ENCODE peak calls at places on chromosome 17, in ten cellular contexts. J is neural crest cell, C is HFFc6, P is fibroblast of lung, B is AG04450, G is endothelial cell of umbilical vein, I is AG10803, A is OCI-LY7, W is mammary epithelial cell, U is GM13977. V is an unnamed sample.
A peak's percentile ranks its signal among the peaks of the same experiment; 100 is the strongest.

GRCh38 chr17:62629556-62630364 is 2.3 kb downstream of the MRC2 start:
- DNase-seq in G (no peak), W (no peak), P (no peak), U (no peak), J (no peak), A (no peak), B (no peak), C (no peak), I (peak; percentile 26), V (no peak)

GRCh38 chr17:27494192-27495091 is 38.2 kb downstream of the KSR1 start:
- DNase-seq in P (peak; percentile 57), J (no peak), C (no peak), B (no peak), U (no peak), W (peak; percentile 51), G (peak; percentile 30), A (no peak), I (peak; percentile 83), V (no peak)

GRCh38 chr17:81254955-81255717 is 16.0 kb downstream of the NDUFAF8 start:
- DNase-seq in I (peak; percentile 74), C (peak; percentile 77), J (peak; percentile 63), B (peak; percentile 54), W (no peak), P (peak; percentile 77), G (peak; percentile 64), U (no peak), A (no peak), V (no peak)

GRCh38 chr17:59620518-59621259 is 994 bp downstream of the CLTC start:
- DNase-seq in U (peak; percentile 47), I (peak; percentile 23), W (peak; percentile 47), A (peak; percentile 51), G (peak; percentile 45), J (peak; percentile 12), C (peak; percentile 24), B (no peak), P (peak; percentile 33), V (peak; percentile 77)

GRCh38 chr17:55577011-55577586 is 65.8 kb upstream of the SMIM36 start:
- DNase-seq in P (peak; percentile 84), W (peak; percentile 84), I (peak; percentile 70), B (no peak), J (no peak), U (peak; percentile 42), A (no peak), G (peak; percentile 61), C (peak; percentile 77), V (peak; percentile 65)

GRCh38 chr17:859461-860195 is 77.5 kb downstream of the MRM3 start:
- DNase-seq in A (no peak), I (no peak), G (peak; percentile 80), B (no peak), C (peak; percentile 32), J (no peak), P (peak; percentile 57), U (no peak), W (no peak), V (no peak)

GRCh38 chr17:4620531-4621101 is 20.9 kb downstream of the ALOX15 start:
- DNase-seq in J (no peak), U (no peak), C (no peak), G (no peak), P (no peak), I (no peak), W (no peak), B (no peak), A (no peak), V (no peak)

GRCh38 chr17:40079545-40079944 is 16.8 kb downstream of the THRA start:
- DNase-seq in P (no peak), G (no peak), B (no peak), C (no peak), A (no peak), J (no peak), W (no peak), I (no peak), U (no peak), V (no peak)

GRCh38 chr17:44008205-44008909 is 3.9 kb downstream of the NAGS start:
- DNase-seq in G (no peak), C (no peak), A (peak; percentile 23), I (no peak), U (no peak), B (no peak), W (no peak), P (no peak), J (no peak), V (peak; percentile 26)
- TF ChIP-seq CTCF in G (no peak), C (peak; percentile 27), A (peak; percentile 57), I (no peak), U (no peak), B (no peak), W (no peak), P (no peak), J (no peak), V (no peak)

GRCh38 chr17:41329279-41329925 is 13.9 kb upstream of the KRTAP17-1 start:
- DNase-seq in I (peak; percentile 64), A (peak; percentile 18), B (no peak), W (peak; percentile 52), C (peak; percentile 63), G (peak; percentile 44), U (no peak), P (peak; percentile 39), J (peak; percentile 59), V (peak; percentile 49)
- TF ChIP-seq CTCF in I (peak; percentile 88), A (peak; percentile 67), B (peak; percentile 94), W (peak; percentile 96), C (peak; percentile 92), G (peak; percentile 77), U (peak; percentile 64), P (peak; percentile 83), J (peak; percentile 74), V (peak; percentile 46)

GRCh38 chr17:2542456-2542855 is 30.8 kb upstream of the METTL16 start:
- DNase-seq in B (no peak), I (no peak), A (peak; percentile 26), W (no peak), P (no peak), U (peak; percentile 44), J (no peak), G (no peak), C (no peak), V (peak; percentile 63)

GRCh38 chr17:2549392-2550211 is 37.9 kb upstream of the METTL16 start:
- DNase-seq in A (no peak), C (no peak), B (no peak), U (no peak), G (no peak), I (no peak), W (peak; percentile 9), J (no peak), P (no peak), V (no peak)

GRCh38 chr17:2545393-2545792 is 33.7 kb upstream of the METTL16 start:
- DNase-seq in C (no peak), I (no peak), B (no peak), W (no peak), G (no peak), U (no peak), A (no peak), J (no peak), P (no peak), V (no peak)

GRCh38 chr17:2551493-2551892 is 39.8 kb upstream of the METTL16 start:
- DNase-seq in W (no peak), B (no peak), G (no peak), C (no peak), P (no peak), J (no peak), I (no peak), U (no peak), A (no peak), V (no peak)

DNA sequence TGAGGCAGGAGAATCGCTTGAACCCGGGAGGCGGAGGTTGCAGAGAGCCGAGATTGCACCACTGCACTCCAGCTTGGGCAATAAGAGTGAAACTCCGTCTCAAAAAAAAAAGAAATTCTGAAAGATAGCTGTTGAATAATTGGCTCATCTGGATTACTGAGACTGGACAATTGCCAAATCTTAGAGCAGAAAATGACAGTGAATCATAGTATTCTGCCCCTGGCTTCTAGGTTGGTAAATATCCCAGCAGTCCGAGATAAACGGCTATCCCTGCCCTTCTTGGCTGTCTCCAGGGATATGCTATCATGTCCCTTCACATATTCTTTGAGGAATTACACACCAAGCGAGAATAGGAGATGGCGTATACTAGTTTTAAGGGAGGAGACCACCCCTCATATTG is 35.5 kb upstream of the METTL16 start:
- DNase-seq in G (no peak), J (no peak), U (no peak), P (peak; percentile 14), B (no peak), C (peak; percentile 46), A (no peak), I (peak; percentile 11), W (peak; percentile 77), V (no peak)
- TF ChIP-seq CTCF in G (no peak), J (no peak), U (no peak), P (no peak), B (no peak), C (no peak), A (no peak), I (no peak), W (no peak), V (no peak)

DNA sequence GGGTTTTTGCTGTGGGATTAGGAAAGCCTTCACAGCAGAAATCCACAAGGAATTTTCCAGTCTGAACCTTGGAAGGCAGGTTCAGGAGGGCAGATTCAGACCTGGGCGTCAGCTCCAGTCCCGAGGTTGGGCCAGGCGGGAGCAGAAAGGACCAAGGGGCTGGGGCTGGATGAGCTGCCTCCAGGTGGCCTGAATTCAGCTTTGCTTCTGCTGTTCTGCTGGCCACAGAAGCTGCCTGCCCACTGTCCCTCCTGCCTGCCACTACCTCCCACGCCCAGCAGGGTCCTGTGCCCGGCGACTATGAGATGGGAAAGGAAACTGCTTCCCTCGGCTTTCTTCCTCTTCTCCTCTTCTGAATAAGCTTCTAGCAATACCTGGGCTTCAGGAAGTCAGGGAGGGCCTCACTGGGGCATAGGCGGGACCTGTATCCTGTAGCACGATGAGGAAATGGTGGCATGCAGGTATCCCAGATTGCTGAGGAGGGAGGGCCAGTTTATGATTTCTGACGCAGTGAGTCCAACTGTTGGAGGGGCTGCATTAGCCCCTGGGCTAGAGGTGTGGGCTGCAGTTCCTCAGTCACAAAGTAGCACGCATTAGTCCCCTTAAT is 18.4 kb downstream of the TBX4 start:
- DNase-seq in A (no peak), U (no peak), W (no peak), G (no peak), C (no peak), B (no peak), J (no peak), P (no peak), I (no peak), V (no peak)
- TF ChIP-seq CTCF in A (no peak), U (no peak), W (peak; percentile 2), G (no peak), C (peak; percentile 32), B (no peak), J (no peak), P (no peak), I (no peak), V (no peak)

DNA sequence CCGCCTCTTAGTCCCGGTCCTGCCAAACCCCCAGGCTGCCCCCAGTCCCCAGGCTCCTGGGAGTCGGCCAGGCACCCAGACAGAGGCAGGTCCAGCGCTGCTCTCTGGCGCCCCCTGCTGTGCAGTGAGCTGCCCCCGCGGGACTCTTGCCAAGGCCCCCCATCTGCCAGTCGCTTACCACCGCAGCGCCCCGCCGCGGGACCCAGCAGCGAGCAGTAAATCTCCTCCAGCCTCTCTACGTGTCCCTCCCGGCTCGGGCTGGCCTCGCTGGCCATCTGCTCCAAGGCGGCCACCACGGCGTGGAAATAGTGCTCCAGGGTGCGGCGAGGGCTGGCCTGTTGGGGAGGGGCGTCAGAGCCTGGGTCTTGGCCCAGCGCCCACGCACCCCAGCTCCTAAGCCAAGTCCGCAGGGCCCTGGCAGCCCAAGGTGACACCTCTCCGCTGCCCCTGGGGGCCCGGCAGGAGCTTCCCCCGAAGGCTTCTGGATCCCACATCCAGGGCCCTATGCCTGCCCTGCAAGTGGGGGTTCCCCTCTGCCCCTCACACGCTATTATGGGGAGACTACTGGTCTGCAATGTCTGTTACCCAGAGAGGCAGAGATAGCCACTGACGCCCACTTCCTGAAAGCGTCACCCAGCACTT is 33.7 kb upstream of the MFSD6L start:
- DNase-seq in P (no peak), A (peak; percentile 11), C (no peak), W (no peak), B (no peak), G (no peak), U (no peak), I (no peak), J (peak; percentile 52), V (peak; percentile 61)
- TF ChIP-seq CTCF in P (no peak), A (peak; percentile 72), C (peak; percentile 59), W (peak; percentile 60), B (peak; percentile 21), G (peak; percentile 41), U (peak; percentile 61), I (peak; percentile 19), J (peak; percentile 61), V (peak; percentile 82)